ENCODE peak calls at places on chromosomes 1 and 21, in eight cellular contexts. One of them, this sample, is unnamed.

GRCh38 chr1:91578320-91579109 is 77.9 kb downstream of the CDC7 start:
- DNase-seq in stimulated activated CD4-positive, alpha-beta T cell treated with anti-CD3 and anti-CD28 coated beads, Interleukin-1b, Interleukin-23, amount 100 ng/mL, for 24 hours: no peak
- DNase-seq in RKO: no peak
- DNase-seq in non-pigmented ciliary epithelial cell: no peak
- DNase-seq in A172: no peak
- DNase-seq in IMR-90: no peak
- DNase-seq in activated CD4-positive, CD25-positive, alpha-beta regulatory T cell treated with anti-CD3 and anti-CD28 coated beads, Interleukin-2, amount 50 U/mL, for 72 hours: no peak
- DNase-seq in COR-L47: no peak
- DNase-seq in this sample: no peak

GRCh38 chr1:35555601-35556477 is 1.4 kb downstream of the KIAA0319L start:
- DNase-seq in stimulated activated CD4-positive, alpha-beta T cell treated with anti-CD3 and anti-CD28 coated beads, Interleukin-1b, Interleukin-23, amount 100 ng/mL, for 24 hours: no peak
- DNase-seq in RKO: peak; percentile 86
- DNase-seq in non-pigmented ciliary epithelial cell: no peak
- DNase-seq in A172: no peak
- DNase-seq in IMR-90: peak; percentile 78
- DNase-seq in activated CD4-positive, CD25-positive, alpha-beta regulatory T cell treated with anti-CD3 and anti-CD28 coated beads, Interleukin-2, amount 50 U/mL, for 72 hours: no peak
- DNase-seq in COR-L47: peak; percentile 63
- DNase-seq in this sample: no peak

GRCh38 chr1:109152196-109152595 is 38.3 kb downstream of the ELAPOR1 start:
- DNase-seq in stimulated activated CD4-positive, alpha-beta T cell treated with anti-CD3 and anti-CD28 coated beads, Interleukin-1b, Interleukin-23, amount 100 ng/mL, for 24 hours: no peak
- DNase-seq in RKO: no peak
- DNase-seq in non-pigmented ciliary epithelial cell: no peak
- DNase-seq in A172: no peak
- DNase-seq in IMR-90: no peak
- DNase-seq in activated CD4-positive, CD25-positive, alpha-beta regulatory T cell treated with anti-CD3 and anti-CD28 coated beads, Interleukin-2, amount 50 U/mL, for 72 hours: no peak
- DNase-seq in COR-L47: no peak
- DNase-seq in this sample: no peak

GRCh38 chr21:45080232-45080631 is 5.9 kb downstream of the ADARB1 start:
- DNase-seq in stimulated activated CD4-positive, alpha-beta T cell treated with anti-CD3 and anti-CD28 coated beads, Interleukin-1b, Interleukin-23, amount 100 ng/mL, for 24 hours: no peak
- DNase-seq in RKO: no peak
- DNase-seq in non-pigmented ciliary epithelial cell: no peak
- DNase-seq in A172: no peak
- DNase-seq in IMR-90: no peak
- DNase-seq in activated CD4-positive, CD25-positive, alpha-beta regulatory T cell treated with anti-CD3 and anti-CD28 coated beads, Interleukin-2, amount 50 U/mL, for 72 hours: no peak
- DNase-seq in COR-L47: no peak
- DNase-seq in this sample: no peak

GRCh38 chr1:157104598-157105293 is 5.1 kb upstream of the ETV3L start:
- DNase-seq in stimulated activated CD4-positive, alpha-beta T cell treated with anti-CD3 and anti-CD28 coated beads, Interleukin-1b, Interleukin-23, amount 100 ng/mL, for 24 hours: no peak
- DNase-seq in RKO: no peak
- DNase-seq in non-pigmented ciliary epithelial cell: no peak
- DNase-seq in A172: peak; percentile 20
- DNase-seq in IMR-90: peak; percentile 72
- DNase-seq in activated CD4-positive, CD25-positive, alpha-beta regulatory T cell treated with anti-CD3 and anti-CD28 coated beads, Interleukin-2, amount 50 U/mL, for 72 hours: no peak
- DNase-seq in COR-L47: no peak
- DNase-seq in this sample: no peak

GRCh38 chr21:42463861-42464515 is 32.0 kb downstream of the RSPH1 start:
- DNase-seq in stimulated activated CD4-positive, alpha-beta T cell treated with anti-CD3 and anti-CD28 coated beads, Interleukin-1b, Interleukin-23, amount 100 ng/mL, for 24 hours: peak; percentile 36
- DNase-seq in RKO: peak; percentile 40
- DNase-seq in non-pigmented ciliary epithelial cell: no peak
- DNase-seq in A172: peak; percentile 69
- DNase-seq in IMR-90: peak; percentile 68
- DNase-seq in activated CD4-positive, CD25-positive, alpha-beta regulatory T cell treated with anti-CD3 and anti-CD28 coated beads, Interleukin-2, amount 50 U/mL, for 72 hours: peak; percentile 62
- DNase-seq in COR-L47: no peak
- DNase-seq in this sample: no peak

GRCh38 chr1:25858494-25858893 is 763 bp downstream of the AUNIP start:
- DNase-seq in stimulated activated CD4-positive, alpha-beta T cell treated with anti-CD3 and anti-CD28 coated beads, Interleukin-1b, Interleukin-23, amount 100 ng/mL, for 24 hours: no peak
- DNase-seq in RKO: peak; percentile 65
- DNase-seq in non-pigmented ciliary epithelial cell: no peak
- DNase-seq in A172: no peak
- DNase-seq in IMR-90: no peak
- DNase-seq in activated CD4-positive, CD25-positive, alpha-beta regulatory T cell treated with anti-CD3 and anti-CD28 coated beads, Interleukin-2, amount 50 U/mL, for 72 hours: no peak
- DNase-seq in COR-L47: no peak
- DNase-seq in this sample: no peak

GRCh38 chr1:115929846-115930245 is 46.5 kb upstream of the SLC22A15 start:
- DNase-seq in stimulated activated CD4-positive, alpha-beta T cell treated with anti-CD3 and anti-CD28 coated beads, Interleukin-1b, Interleukin-23, amount 100 ng/mL, for 24 hours: no peak
- DNase-seq in RKO: peak; percentile 21
- DNase-seq in non-pigmented ciliary epithelial cell: peak; percentile 31
- DNase-seq in A172: peak; percentile 54
- DNase-seq in IMR-90: peak; percentile 30
- DNase-seq in activated CD4-positive, CD25-positive, alpha-beta regulatory T cell treated with anti-CD3 and anti-CD28 coated beads, Interleukin-2, amount 50 U/mL, for 72 hours: no peak
- DNase-seq in COR-L47: no peak
- DNase-seq in this sample: no peak

GRCh38 chr1:44714944-44715571 is 15.9 kb downstream of the RNU5D-1 start:
- DNase-seq in stimulated activated CD4-positive, alpha-beta T cell treated with anti-CD3 and anti-CD28 coated beads, Interleukin-1b, Interleukin-23, amount 100 ng/mL, for 24 hours: peak; percentile 41
- DNase-seq in RKO: peak; percentile 80
- DNase-seq in non-pigmented ciliary epithelial cell: no peak
- DNase-seq in A172: peak; percentile 58
- DNase-seq in IMR-90: peak; percentile 73
- DNase-seq in activated CD4-positive, CD25-positive, alpha-beta regulatory T cell treated with anti-CD3 and anti-CD28 coated beads, Interleukin-2, amount 50 U/mL, for 72 hours: peak; percentile 66
- DNase-seq in COR-L47: peak; percentile 22
- DNase-seq in this sample: no peak

GRCh38 chr1:245896258-245896657 is 610.8 kb downstream of the SMYD3 start:
- DNase-seq in stimulated activated CD4-positive, alpha-beta T cell treated with anti-CD3 and anti-CD28 coated beads, Interleukin-1b, Interleukin-23, amount 100 ng/mL, for 24 hours: no peak
- DNase-seq in RKO: no peak
- DNase-seq in non-pigmented ciliary epithelial cell: no peak
- DNase-seq in A172: no peak
- DNase-seq in IMR-90: no peak
- DNase-seq in activated CD4-positive, CD25-positive, alpha-beta regulatory T cell treated with anti-CD3 and anti-CD28 coated beads, Interleukin-2, amount 50 U/mL, for 72 hours: no peak
- DNase-seq in COR-L47: no peak
- DNase-seq in this sample: no peak

GRCh38 chr1:33426906-33427305 is 4.0 kb downstream of the PHC2 start:
- DNase-seq in stimulated activated CD4-positive, alpha-beta T cell treated with anti-CD3 and anti-CD28 coated beads, Interleukin-1b, Interleukin-23, amount 100 ng/mL, for 24 hours: no peak
- DNase-seq in RKO: peak; percentile 80
- DNase-seq in non-pigmented ciliary epithelial cell: no peak
- DNase-seq in A172: no peak
- DNase-seq in IMR-90: no peak
- DNase-seq in activated CD4-positive, CD25-positive, alpha-beta regulatory T cell treated with anti-CD3 and anti-CD28 coated beads, Interleukin-2, amount 50 U/mL, for 72 hours: no peak
- DNase-seq in COR-L47: no peak
- DNase-seq in this sample: no peak

GRCh38 chr1:230910755-230911117 is 42.4 kb upstream of the C1orf198 start:
- DNase-seq in stimulated activated CD4-positive, alpha-beta T cell treated with anti-CD3 and anti-CD28 coated beads, Interleukin-1b, Interleukin-23, amount 100 ng/mL, for 24 hours: no peak
- DNase-seq in RKO: no peak
- DNase-seq in non-pigmented ciliary epithelial cell: no peak
- DNase-seq in A172: no peak
- DNase-seq in IMR-90: no peak
- DNase-seq in activated CD4-positive, CD25-positive, alpha-beta regulatory T cell treated with anti-CD3 and anti-CD28 coated beads, Interleukin-2, amount 50 U/mL, for 72 hours: no peak
- DNase-seq in COR-L47: no peak
- DNase-seq in this sample: no peak

GRCh38 chr1:79283451-79283850 is 276.9 kb upstream of the ADGRL4 start:
- DNase-seq in stimulated activated CD4-positive, alpha-beta T cell treated with anti-CD3 and anti-CD28 coated beads, Interleukin-1b, Interleukin-23, amount 100 ng/mL, for 24 hours: no peak
- DNase-seq in RKO: no peak
- DNase-seq in non-pigmented ciliary epithelial cell: no peak
- DNase-seq in A172: no peak
- DNase-seq in IMR-90: no peak
- DNase-seq in activated CD4-positive, CD25-positive, alpha-beta regulatory T cell treated with anti-CD3 and anti-CD28 coated beads, Interleukin-2, amount 50 U/mL, for 72 hours: no peak
- DNase-seq in COR-L47: no peak
- DNase-seq in this sample: no peak

GRCh38 chr1:19405195-19405760 is 80.1 kb downstream of the CAPZB start:
- DNase-seq in stimulated activated CD4-positive, alpha-beta T cell treated with anti-CD3 and anti-CD28 coated beads, Interleukin-1b, Interleukin-23, amount 100 ng/mL, for 24 hours: no peak
- DNase-seq in RKO: no peak
- DNase-seq in non-pigmented ciliary epithelial cell: no peak
- DNase-seq in A172: no peak
- DNase-seq in IMR-90: no peak
- DNase-seq in activated CD4-positive, CD25-positive, alpha-beta regulatory T cell treated with anti-CD3 and anti-CD28 coated beads, Interleukin-2, amount 50 U/mL, for 72 hours: no peak
- DNase-seq in COR-L47: no peak
- DNase-seq in this sample: no peak

GRCh38 chr1:17207966-17208418 is 3.1 kb downstream of the PADI1 start:
- DNase-seq in stimulated activated CD4-positive, alpha-beta T cell treated with anti-CD3 and anti-CD28 coated beads, Interleukin-1b, Interleukin-23, amount 100 ng/mL, for 24 hours: peak; percentile 41
- DNase-seq in RKO: peak; percentile 61
- DNase-seq in non-pigmented ciliary epithelial cell: no peak
- DNase-seq in A172: peak; percentile 90
- DNase-seq in IMR-90: peak; percentile 76
- DNase-seq in activated CD4-positive, CD25-positive, alpha-beta regulatory T cell treated with anti-CD3 and anti-CD28 coated beads, Interleukin-2, amount 50 U/mL, for 72 hours: peak; percentile 41
- DNase-seq in COR-L47: peak; percentile 5
- DNase-seq in this sample: no peak

GRCh38 chr1:17181785-17182464 is 23.0 kb upstream of the PADI1 start:
- DNase-seq in stimulated activated CD4-positive, alpha-beta T cell treated with anti-CD3 and anti-CD28 coated beads, Interleukin-1b, Interleukin-23, amount 100 ng/mL, for 24 hours: no peak
- DNase-seq in RKO: no peak
- DNase-seq in non-pigmented ciliary epithelial cell: no peak
- DNase-seq in A172: no peak
- DNase-seq in IMR-90: no peak
- DNase-seq in activated CD4-positive, CD25-positive, alpha-beta regulatory T cell treated with anti-CD3 and anti-CD28 coated beads, Interleukin-2, amount 50 U/mL, for 72 hours: no peak
- DNase-seq in COR-L47: no peak
- DNase-seq in this sample: no peak

GRCh38 chr21:36719614-36720013 is 20.7 kb downstream of the SIM2 start:
- DNase-seq in stimulated activated CD4-positive, alpha-beta T cell treated with anti-CD3 and anti-CD28 coated beads, Interleukin-1b, Interleukin-23, amount 100 ng/mL, for 24 hours: no peak
- DNase-seq in RKO: no peak
- DNase-seq in non-pigmented ciliary epithelial cell: no peak
- DNase-seq in A172: no peak
- DNase-seq in IMR-90: no peak
- DNase-seq in activated CD4-positive, CD25-positive, alpha-beta regulatory T cell treated with anti-CD3 and anti-CD28 coated beads, Interleukin-2, amount 50 U/mL, for 72 hours: no peak
- DNase-seq in COR-L47: no peak
- DNase-seq in this sample: no peak

GRCh38 chr1:25246600-25247023 is 642 bp downstream of the RSRP1 start:
- DNase-seq in stimulated activated CD4-positive, alpha-beta T cell treated with anti-CD3 and anti-CD28 coated beads, Interleukin-1b, Interleukin-23, amount 100 ng/mL, for 24 hours: peak; percentile 20
- DNase-seq in RKO: peak; percentile 52
- DNase-seq in non-pigmented ciliary epithelial cell: no peak
- DNase-seq in A172: no peak
- DNase-seq in IMR-90: no peak
- DNase-seq in activated CD4-positive, CD25-positive, alpha-beta regulatory T cell treated with anti-CD3 and anti-CD28 coated beads, Interleukin-2, amount 50 U/mL, for 72 hours: no peak
- DNase-seq in COR-L47: no peak
- DNase-seq in this sample: no peak

GRCh38 chr1:205435904-205436573 is 14.2 kb upstream of the LEMD1 start:
- DNase-seq in stimulated activated CD4-positive, alpha-beta T cell treated with anti-CD3 and anti-CD28 coated beads, Interleukin-1b, Interleukin-23, amount 100 ng/mL, for 24 hours: no peak
- DNase-seq in RKO: no peak
- DNase-seq in non-pigmented ciliary epithelial cell: no peak
- DNase-seq in A172: no peak
- DNase-seq in IMR-90: no peak
- DNase-seq in activated CD4-positive, CD25-positive, alpha-beta regulatory T cell treated with anti-CD3 and anti-CD28 coated beads, Interleukin-2, amount 50 U/mL, for 72 hours: no peak
- DNase-seq in COR-L47: no peak
- DNase-seq in this sample: no peak

GRCh38 chr1:108000620-108001105 is 35.7 kb upstream of the VAV3 start:
- DNase-seq in stimulated activated CD4-positive, alpha-beta T cell treated with anti-CD3 and anti-CD28 coated beads, Interleukin-1b, Interleukin-23, amount 100 ng/mL, for 24 hours: no peak
- DNase-seq in RKO: no peak
- DNase-seq in non-pigmented ciliary epithelial cell: peak; percentile 73
- DNase-seq in A172: peak; percentile 56
- DNase-seq in IMR-90: peak; percentile 24
- DNase-seq in activated CD4-positive, CD25-positive, alpha-beta regulatory T cell treated with anti-CD3 and anti-CD28 coated beads, Interleukin-2, amount 50 U/mL, for 72 hours: no peak
- DNase-seq in COR-L47: peak; percentile 65
- DNase-seq in this sample: no peak

GRCh38 chr1:65918564-65918963 is 125.9 kb downstream of the PDE4B start:
- DNase-seq in stimulated activated CD4-positive, alpha-beta T cell treated with anti-CD3 and anti-CD28 coated beads, Interleukin-1b, Interleukin-23, amount 100 ng/mL, for 24 hours: no peak
- DNase-seq in RKO: no peak
- DNase-seq in non-pigmented ciliary epithelial cell: no peak
- DNase-seq in A172: no peak
- DNase-seq in IMR-90: no peak
- DNase-seq in activated CD4-positive, CD25-positive, alpha-beta regulatory T cell treated with anti-CD3 and anti-CD28 coated beads, Interleukin-2, amount 50 U/mL, for 72 hours: no peak
- DNase-seq in COR-L47: no peak
- DNase-seq in this sample: no peak

GRCh38 chr1:159084867-159085266 is 8.3 kb upstream of the AIM2 start:
- DNase-seq in stimulated activated CD4-positive, alpha-beta T cell treated with anti-CD3 and anti-CD28 coated beads, Interleukin-1b, Interleukin-23, amount 100 ng/mL, for 24 hours: no peak
- DNase-seq in RKO: no peak
- DNase-seq in non-pigmented ciliary epithelial cell: no peak
- DNase-seq in A172: no peak
- DNase-seq in IMR-90: no peak
- DNase-seq in activated CD4-positive, CD25-positive, alpha-beta regulatory T cell treated with anti-CD3 and anti-CD28 coated beads, Interleukin-2, amount 50 U/mL, for 72 hours: no peak
- DNase-seq in COR-L47: no peak
- DNase-seq in this sample: no peak

This sample was measured in GOT3.